ENCODE peak calls at places on chromosomes 6 and 20, in five cellular contexts. J is heart left ventricle, S is GM12865, M is astrocyte, A is pancreas. X is an unnamed sample.

GRCh38 chr6:100185615-100186014 is 191.6 kb upstream of the MCHR2 start:
- DNase-seq in J (no peak), S (peak; percentile 61), M (no peak), A (no peak), X (no peak)

GRCh38 chr6:42104095-42104806 is 38.2 kb downstream of the C6orf132 start:
- DNase-seq in J (peak; percentile 67), S (peak; percentile 79), M (no peak), A (peak; percentile 65), X (peak; percentile 82)

GRCh38 chr6:73548458-73549446 is 27.9 kb upstream of the EEF1A1 start:
- DNase-seq in J (no peak), S (no peak), M (no peak), A (no peak), X (no peak)

GRCh38 chr6:79134699-79135474 is 56.8 kb upstream of the PHIP start:
- DNase-seq in J (no peak), S (no peak), M (no peak), A (no peak), X (no peak)

GRCh38 chr6:37253608-37254007 is 4.0 kb upstream of the TBC1D22B start:
- DNase-seq in J (no peak), S (no peak), M (no peak), A (no peak), X (no peak)

GRCh38 chr20:4740774-4741431 is 19.2 kb downstream of the PRND start:
- DNase-seq in J (no peak), S (peak; percentile 63), M (no peak), A (peak; percentile 78), X (peak; percentile 65)

GRCh38 chr6:12068899-12069557 is 56.9 kb downstream of the HIVEP1 start:
- DNase-seq in J (no peak), S (no peak), M (no peak), A (no peak), X (no peak)

GRCh38 chr6:112503210-112503609 is 156.1 kb downstream of the RFPL4B start:
- DNase-seq in J (no peak), S (no peak), M (peak; percentile 36), A (no peak), X (peak; percentile 26)

GRCh38 chr6:70246118-70246517 is 56.8 kb downstream of the COL9A1 start:
- DNase-seq in J (no peak), S (no peak), M (no peak), A (no peak), X (no peak)

GRCh38 chr6:44646355-44646754 is 258.8 kb downstream of the CDC5L start:
- DNase-seq in J (no peak), S (no peak), M (peak; percentile 97), A (no peak), X (peak; percentile 86)

GRCh38 chr6:44642345-44642744 is 254.8 kb downstream of the CDC5L start:
- DNase-seq in J (no peak), S (no peak), M (no peak), A (no peak), X (no peak)

GRCh38 chr6:44642870-44643522 is 255.5 kb downstream of the CDC5L start:
- DNase-seq in J (no peak), S (peak; percentile 18), M (peak; percentile 58), A (no peak), X (peak; percentile 16)

GRCh38 chr6:44641344-44641743 is 253.8 kb downstream of the CDC5L start:
- DNase-seq in J (no peak), S (no peak), M (peak; percentile 64), A (no peak), X (peak; percentile 65)

GRCh38 chr6:44645276-44645675 is 257.8 kb downstream of the CDC5L start:
- DNase-seq in J (no peak), S (peak; percentile 18), M (no peak), A (no peak), X (peak; percentile 20)
- TF ChIP-seq CTCF in J (no peak), S (peak; percentile 8), M (peak; percentile 16), A (no peak), X (peak; percentile 43)

DNA sequence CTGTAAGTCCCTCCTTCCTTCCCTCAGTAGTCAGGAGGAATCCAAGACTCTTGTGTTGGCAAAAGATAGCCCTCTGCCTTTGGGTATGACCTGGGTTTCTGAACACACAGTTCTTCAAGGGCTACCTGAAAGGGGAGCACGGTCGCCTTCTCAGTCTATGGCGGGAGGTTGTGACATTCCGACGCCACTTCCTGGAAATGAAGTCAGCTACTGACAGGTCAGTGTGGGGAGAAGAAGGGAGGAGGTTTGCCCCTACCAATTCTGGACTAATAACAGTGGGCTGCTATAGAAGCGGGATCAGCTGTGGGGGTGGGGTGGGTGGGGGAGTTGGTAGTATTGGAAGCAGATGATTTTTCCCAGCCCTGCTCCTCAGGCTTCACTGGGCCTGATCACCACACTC is 11.5 kb downstream of the CEP250 start:
- DNase-seq in J (no peak), S (no peak), M (no peak), A (no peak), X (no peak)
- H3K4me3 ChIP-seq in J (no peak overlapping the region), S (no peak overlapping the region), M (no peak overlapping the region), A (no peak overlapping the region), X (no peak overlapping the region)

DNA sequence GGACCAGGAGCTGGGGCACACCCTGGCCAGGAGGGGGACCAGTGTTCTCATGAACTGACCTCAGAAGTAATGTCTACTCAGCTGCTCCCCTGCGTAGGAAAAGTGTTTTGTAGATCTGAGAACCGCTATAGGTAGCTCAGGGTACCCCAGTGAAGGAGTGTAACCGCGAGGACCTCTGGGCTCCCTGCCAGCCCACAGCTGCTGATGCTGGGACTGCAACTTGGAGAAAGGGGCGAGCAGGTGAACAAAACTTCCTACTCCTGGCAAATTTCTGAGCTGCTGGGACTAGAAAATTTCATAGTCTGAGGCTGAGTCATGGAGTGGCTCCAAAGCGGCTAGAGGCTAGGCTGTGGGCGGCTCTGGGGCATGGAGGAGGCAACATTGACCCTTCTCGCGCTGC is 51.9 kb downstream of the PYGB start:
- DNase-seq in J (no peak), S (no peak), M (peak; percentile 47), A (no peak), X (peak; percentile 45)
- TF ChIP-seq CTCF in J (no peak), S (no peak), M (no peak), A (no peak), X (peak; percentile 33)

GRCh38 chr20:45370571-45371204 is 7.4 kb downstream of the TP53TG5 start:
- DNase-seq in J (no peak), S (no peak), M (no peak), A (no peak), X (no peak)

GRCh38 chr20:45374101-45374467 is 4.0 kb downstream of the TP53TG5 start:
- DNase-seq in J (no peak), S (no peak), M (no peak), A (no peak), X (no peak)

GRCh38 chr20:45372241-45372640 is 5.9 kb downstream of the TP53TG5 start:
- DNase-seq in J (no peak), S (no peak), M (no peak), A (no peak), X (no peak)

GRCh38 chr20:45373353-45374100 is 4.6 kb downstream of the TP53TG5 start:
- DNase-seq in J (peak; percentile 91), S (peak; percentile 84), M (peak; percentile 29), A (peak; percentile 97), X (peak; percentile 87)

DNA sequence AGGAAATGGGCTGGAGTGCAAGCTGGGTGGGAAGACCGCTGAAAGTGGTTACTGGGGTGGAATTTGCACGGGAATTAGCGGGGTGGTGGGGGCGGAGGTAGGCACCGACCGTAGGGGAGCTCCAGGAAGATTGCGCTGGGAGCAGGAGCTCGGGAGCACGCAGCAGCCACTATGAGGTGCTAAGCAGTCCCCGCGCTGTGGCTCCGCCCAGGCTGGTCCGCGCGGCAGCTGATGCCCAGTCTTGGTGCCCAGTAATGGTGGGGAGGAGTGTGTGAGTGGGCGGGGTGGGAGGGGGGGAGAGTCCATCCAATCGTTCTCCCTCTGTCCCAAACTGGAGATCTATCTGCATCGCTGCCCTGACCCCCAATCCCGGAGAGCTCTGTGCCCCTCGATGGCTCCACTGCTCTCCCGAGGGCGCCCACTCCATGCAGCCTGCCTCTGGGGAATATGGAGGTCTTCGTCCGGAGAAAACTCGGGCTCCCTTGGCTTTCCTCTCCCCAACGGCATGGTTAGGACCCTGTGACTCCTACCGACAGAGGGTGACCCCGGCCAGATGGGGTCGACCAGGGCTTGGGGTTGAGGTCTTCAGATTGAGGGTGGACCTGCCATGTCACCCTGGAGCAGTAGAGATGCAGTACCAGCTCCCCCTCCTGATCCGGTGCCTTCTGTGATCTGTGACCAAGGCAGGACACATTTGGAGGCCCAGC is 5.3 kb downstream of the TP53TG5 start:
- DNase-seq in J (no peak), S (no peak), M (no peak), A (no peak), X (no peak)
- H3K4me3 ChIP-seq in J (peak overlapping the region; percentile 65), S (no peak overlapping the region), M (peak overlapping the region; percentile 43), A (peak overlapping the region; percentile 48), X (no peak overlapping the region)

GRCh38 chr6:22015944-22016343 is 280.9 kb downstream of the PRL start:
- DNase-seq in J (no peak), S (no peak), M (no peak), A (no peak), X (no peak)

GRCh38 chr6:22006795-22007194 is 290.0 kb downstream of the PRL start:
- DNase-seq in J (no peak), S (no peak), M (no peak), A (no peak), X (no peak)

GRCh38 chr6:22008248-22008836 is 288.5 kb downstream of the PRL start:
- DNase-seq in J (no peak), S (no peak), M (peak; percentile 66), A (no peak), X (no peak)

GRCh38 chr6:22007469-22007868 is 289.4 kb downstream of the PRL start:
- DNase-seq in J (no peak), S (no peak), M (no peak), A (no peak), X (no peak)

GRCh38 chr6:22010102-22010501 is 286.7 kb downstream of the PRL start:
- DNase-seq in J (no peak), S (no peak), M (no peak), A (no peak), X (no peak)
- TF ChIP-seq CTCF in J (no peak), S (no peak), M (no peak), A (no peak), X (no peak)

GRCh38 chr20:63500151-63500901 is 1.4 kb upstream of the EEF1A2 start:
- DNase-seq in J (peak; percentile 62), S (no peak), M (no peak), A (no peak), X (no peak)

GRCh38 chr20:63497946-63498935 is 642 bp downstream of the EEF1A2 start:
- DNase-seq in J (peak; percentile 68), S (no peak), M (peak; percentile 31), A (peak; percentile 79), X (no peak)

GRCh38 chr20:63499333-63499969 is 568 bp upstream of the EEF1A2 start:
- DNase-seq in J (no peak), S (no peak), M (no peak), A (no peak), X (no peak)

GRCh38 chr20:63497138-63497945 is 1.5 kb downstream of the EEF1A2 start:
- DNase-seq in J (peak; percentile 66), S (no peak), M (no peak), A (peak; percentile 56), X (no peak)

GRCh38 chr20:63498950-63499332 is at the start of gene EEF1A2:
- DNase-seq in J (peak; percentile 67), S (no peak), M (no peak), A (peak; percentile 72), X (no peak)
- H3K4me3 ChIP-seq in J (peak within 1 kb of the TSS; percentile 64), S (no peak within 1 kb of the TSS), M (no peak within 1 kb of the TSS), A (peak within 1 kb of the TSS; percentile 37), X (no peak within 1 kb of the TSS)